ENCODE peak calls at places on chromosome 9, in eight cellular contexts. One of them, this sample, is unnamed.
A peak's percentile ranks its signal among the peaks of the same experiment; 100 is the strongest.

GRCh38 chr9:86983260-86984255 is 36.3 kb upstream of the GAS1 start:
- DNase-seq in mucosa of descending colon: no peak
- DNase-seq in heart right ventricle: no peak
- DNase-seq in tibial artery: no peak
- DNase-seq in heart left ventricle: no peak
- DNase-seq in MM.1S: no peak
- DNase-seq in PC-3: no peak
- DNase-seq in breast epithelium: no peak
- DNase-seq in this sample: peak; percentile 17

GRCh38 chr9:110058304-110058953 is 149.5 kb downstream of the C9orf152 start:
- DNase-seq in mucosa of descending colon: no peak
- DNase-seq in heart right ventricle: peak; percentile 56
- DNase-seq in tibial artery: no peak
- DNase-seq in heart left ventricle: peak; percentile 44
- DNase-seq in MM.1S: peak; percentile 38
- DNase-seq in PC-3: peak; percentile 79
- DNase-seq in breast epithelium: no peak
- DNase-seq in this sample: no peak

GRCh38 chr9:7968642-7969041 is 169.1 kb upstream of the DMAC1 start:
- DNase-seq in mucosa of descending colon: no peak
- DNase-seq in heart right ventricle: no peak
- DNase-seq in tibial artery: no peak
- DNase-seq in heart left ventricle: no peak
- DNase-seq in MM.1S: no peak
- DNase-seq in PC-3: no peak
- DNase-seq in breast epithelium: no peak
- DNase-seq in this sample: no peak

GRCh38 chr9:95741631-95742030 is 133.9 kb upstream of the ERCC6L2 start:
- DNase-seq in mucosa of descending colon: no peak
- DNase-seq in heart right ventricle: no peak
- DNase-seq in tibial artery: no peak
- DNase-seq in heart left ventricle: no peak
- DNase-seq in MM.1S: no peak
- DNase-seq in PC-3: no peak
- DNase-seq in breast epithelium: no peak
- DNase-seq in this sample: no peak

GRCh38 chr9:110580850-110581249 is 1.3 kb upstream of the SVEP1 start:
- DNase-seq in mucosa of descending colon: no peak
- DNase-seq in heart right ventricle: no peak
- DNase-seq in tibial artery: no peak
- DNase-seq in heart left ventricle: no peak
- DNase-seq in MM.1S: no peak
- DNase-seq in PC-3: peak; percentile 68
- DNase-seq in breast epithelium: no peak
- DNase-seq in this sample: no peak

GRCh38 chr9:129059796-129060785 is 20.8 kb upstream of the DOLPP1 start:
- DNase-seq in mucosa of descending colon: no peak
- DNase-seq in heart right ventricle: no peak
- DNase-seq in tibial artery: no peak
- DNase-seq in heart left ventricle: no peak
- DNase-seq in MM.1S: no peak
- DNase-seq in PC-3: no peak
- DNase-seq in breast epithelium: no peak
- DNase-seq in this sample: no peak

GRCh38 chr9:115211413-115212204 is 93.7 kb upstream of the TNC start:
- DNase-seq in mucosa of descending colon: no peak
- DNase-seq in heart right ventricle: no peak
- DNase-seq in tibial artery: no peak
- DNase-seq in heart left ventricle: no peak
- DNase-seq in MM.1S: peak; percentile 91
- DNase-seq in PC-3: no peak
- DNase-seq in breast epithelium: no peak
- DNase-seq in this sample: no peak

GRCh38 chr9:116641292-116642059 is 45.6 kb upstream of the TRIM32 start:
- DNase-seq in mucosa of descending colon: no peak
- DNase-seq in heart right ventricle: no peak
- DNase-seq in tibial artery: no peak
- DNase-seq in heart left ventricle: no peak
- DNase-seq in MM.1S: no peak
- DNase-seq in PC-3: no peak
- DNase-seq in breast epithelium: no peak
- DNase-seq in this sample: no peak

GRCh38 chr9:111926421-111926875 is 29.8 kb downstream of the UGCG start:
- DNase-seq in mucosa of descending colon: peak; percentile 69
- DNase-seq in heart right ventricle: peak; percentile 33
- DNase-seq in tibial artery: peak; percentile 48
- DNase-seq in heart left ventricle: peak; percentile 24
- DNase-seq in MM.1S: peak; percentile 95
- DNase-seq in PC-3: no peak
- DNase-seq in breast epithelium: no peak
- DNase-seq in this sample: peak; percentile 34

GRCh38 chr9:125409217-125409636 is 147.6 kb downstream of the GAPVD1 start:
- DNase-seq in mucosa of descending colon: peak; percentile 31
- DNase-seq in heart right ventricle: no peak
- DNase-seq in tibial artery: no peak
- DNase-seq in heart left ventricle: no peak
- DNase-seq in MM.1S: no peak
- DNase-seq in PC-3: no peak
- DNase-seq in breast epithelium: no peak
- DNase-seq in this sample: no peak

GRCh38 chr9:24035816-24036215 is 209.8 kb upstream of the ELAVL2 start:
- DNase-seq in mucosa of descending colon: no peak
- DNase-seq in heart right ventricle: no peak
- DNase-seq in tibial artery: no peak
- DNase-seq in heart left ventricle: no peak
- DNase-seq in MM.1S: no peak
- DNase-seq in PC-3: no peak
- DNase-seq in breast epithelium: no peak
- DNase-seq in this sample: no peak

GRCh38 chr9:124212381-124213050 is 45.2 kb upstream of the NEK6 start:
- DNase-seq in mucosa of descending colon: no peak
- DNase-seq in heart right ventricle: no peak
- DNase-seq in tibial artery: no peak
- DNase-seq in heart left ventricle: no peak
- DNase-seq in MM.1S: no peak
- DNase-seq in PC-3: peak; percentile 87
- DNase-seq in breast epithelium: peak; percentile 7
- DNase-seq in this sample: no peak

GRCh38 chr9:71629816-71630215 is 138.5 kb downstream of the CEMIP2 start:
- DNase-seq in mucosa of descending colon: no peak
- DNase-seq in heart right ventricle: no peak
- DNase-seq in tibial artery: no peak
- DNase-seq in heart left ventricle: no peak
- DNase-seq in MM.1S: no peak
- DNase-seq in PC-3: no peak
- DNase-seq in breast epithelium: no peak
- DNase-seq in this sample: no peak

GRCh38 chr9:6055213-6055612 is 39.8 kb upstream of the RANBP6 start:
- DNase-seq in mucosa of descending colon: no peak
- DNase-seq in heart right ventricle: peak; percentile 32
- DNase-seq in tibial artery: no peak
- DNase-seq in heart left ventricle: no peak
- DNase-seq in MM.1S: peak; percentile 80
- DNase-seq in PC-3: peak; percentile 90
- DNase-seq in breast epithelium: no peak
- DNase-seq in this sample: no peak

GRCh38 chr9:133735415-133735775 is 2.8 kb downstream of the SARDH start:
- DNase-seq in mucosa of descending colon: no peak
- DNase-seq in heart right ventricle: no peak
- DNase-seq in tibial artery: no peak
- DNase-seq in heart left ventricle: no peak
- DNase-seq in MM.1S: no peak
- DNase-seq in PC-3: no peak
- DNase-seq in breast epithelium: peak; percentile 17
- DNase-seq in this sample: no peak

GRCh38 chr9:134229466-134230091 is 65.2 kb upstream of the RNU6ATAC start:
- DNase-seq in mucosa of descending colon: no peak
- DNase-seq in heart right ventricle: no peak
- DNase-seq in tibial artery: no peak
- DNase-seq in heart left ventricle: no peak
- DNase-seq in MM.1S: no peak
- DNase-seq in PC-3: no peak
- DNase-seq in breast epithelium: no peak
- DNase-seq in this sample: no peak

GRCh38 chr9:25850803-25851202 is 172.6 kb upstream of the TUSC1 start:
- DNase-seq in mucosa of descending colon: no peak
- DNase-seq in heart right ventricle: no peak
- DNase-seq in tibial artery: no peak
- DNase-seq in heart left ventricle: no peak
- DNase-seq in MM.1S: no peak
- DNase-seq in PC-3: no peak
- DNase-seq in breast epithelium: no peak
- DNase-seq in this sample: no peak
- H3K9me3 ChIP-seq in mucosa of descending colon: peaks cover 49% of the 10 kb centered on the region
- H3K9me3 ChIP-seq in heart right ventricle: peaks cover 36% of the 10 kb centered on the region
- H3K9me3 ChIP-seq in tibial artery: peaks cover 6% of the 10 kb centered on the region
- H3K9me3 ChIP-seq in heart left ventricle: peaks cover 22% of the 10 kb centered on the region
- H3K9me3 ChIP-seq in MM.1S: no peaks in the 10 kb centered on the region
- H3K9me3 ChIP-seq in PC-3: no peaks in the 10 kb centered on the region
- H3K9me3 ChIP-seq in breast epithelium: peaks cover 18% of the 10 kb centered on the region
- H3K9me3 ChIP-seq in this sample: peaks cover 44% of the 10 kb centered on the region

DNA sequence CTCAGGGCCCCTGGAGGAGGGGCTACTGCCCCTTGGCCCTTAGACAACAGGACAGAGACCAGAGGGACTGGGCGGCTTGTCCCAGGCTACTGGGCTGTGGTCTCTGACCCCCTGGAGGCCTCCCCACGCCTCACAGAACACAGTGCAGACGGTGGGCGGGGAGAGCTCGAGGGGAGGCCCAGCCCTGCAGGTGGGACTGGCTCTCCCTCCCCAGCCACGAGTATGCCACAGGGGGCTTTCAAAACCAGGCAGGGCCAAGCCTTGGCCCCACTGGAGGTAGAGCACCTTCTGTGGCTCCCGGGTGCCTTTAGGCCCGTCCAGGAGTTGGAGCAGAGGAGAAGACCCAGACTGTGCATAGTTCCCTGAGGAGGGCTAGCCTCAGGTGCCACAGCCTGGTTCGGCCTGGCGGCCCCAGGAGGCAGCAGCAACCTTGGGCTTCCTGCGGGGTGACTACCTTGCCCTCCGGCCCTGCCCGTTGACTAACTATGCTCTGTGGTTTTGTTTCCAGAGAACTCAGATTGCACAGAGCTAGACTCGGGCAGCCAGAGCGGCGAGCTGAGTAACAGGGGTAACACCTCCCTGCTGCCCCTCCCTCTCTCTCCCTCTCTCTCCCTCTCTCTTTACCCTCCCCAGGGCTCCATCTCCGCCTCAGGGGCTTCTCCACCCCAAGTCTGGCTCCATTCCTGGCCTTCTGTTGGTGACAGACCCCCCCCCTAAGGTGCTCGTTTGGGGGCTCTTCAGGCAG is 15.5 kb downstream of the CARD19 start:
- DNase-seq in mucosa of descending colon: peak; percentile 59
- DNase-seq in heart right ventricle: no peak
- DNase-seq in tibial artery: peak; percentile 15
- DNase-seq in heart left ventricle: peak; percentile 6
- DNase-seq in MM.1S: no peak
- DNase-seq in PC-3: peak; percentile 88
- DNase-seq in breast epithelium: peak; percentile 47
- DNase-seq in this sample: peak; percentile 17
- H3K9me3 ChIP-seq in mucosa of descending colon: no peaks in the 10 kb centered on the region
- H3K9me3 ChIP-seq in heart right ventricle: no peaks in the 10 kb centered on the region
- H3K9me3 ChIP-seq in tibial artery: no peaks in the 10 kb centered on the region
- H3K9me3 ChIP-seq in heart left ventricle: no peaks in the 10 kb centered on the region
- H3K9me3 ChIP-seq in MM.1S: no peaks in the 10 kb centered on the region
- H3K9me3 ChIP-seq in PC-3: no peaks in the 10 kb centered on the region
- H3K9me3 ChIP-seq in breast epithelium: no peaks in the 10 kb centered on the region
- H3K9me3 ChIP-seq in this sample: no peaks in the 10 kb centered on the region

DNA sequence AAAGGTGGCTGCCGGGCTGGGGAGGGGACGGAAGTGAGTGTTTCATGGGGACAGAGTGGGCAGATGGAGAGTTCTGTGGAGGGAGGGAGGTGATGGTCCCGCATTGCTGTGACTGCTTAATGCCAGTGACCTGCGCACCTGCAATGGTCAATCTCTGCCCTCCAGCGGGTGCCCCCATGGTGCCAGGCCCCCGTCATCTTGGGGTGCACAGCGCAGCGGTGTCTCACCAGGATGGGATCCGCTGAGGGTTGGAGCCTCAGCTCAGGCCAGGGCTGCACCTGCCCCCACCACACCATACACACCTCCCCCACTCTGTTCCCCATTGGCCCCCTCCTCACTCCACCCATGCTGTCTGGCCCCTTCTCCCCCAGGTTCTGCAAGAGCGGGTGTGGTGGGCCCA is 12.0 kb upstream of the CAMSAP1 start:
- DNase-seq in mucosa of descending colon: no peak
- DNase-seq in heart right ventricle: no peak
- DNase-seq in tibial artery: no peak
- DNase-seq in heart left ventricle: no peak
- DNase-seq in MM.1S: no peak
- DNase-seq in PC-3: no peak
- DNase-seq in breast epithelium: no peak
- DNase-seq in this sample: no peak
- H3K9me3 ChIP-seq in mucosa of descending colon: peaks cover 50% of the 10 kb centered on the region
- H3K9me3 ChIP-seq in heart right ventricle: peaks cover 51% of the 10 kb centered on the region
- H3K9me3 ChIP-seq in tibial artery: peaks cover 54% of the 10 kb centered on the region
- H3K9me3 ChIP-seq in heart left ventricle: peaks cover 49% of the 10 kb centered on the region
- H3K9me3 ChIP-seq in MM.1S: no peaks in the 10 kb centered on the region
- H3K9me3 ChIP-seq in PC-3: no peaks in the 10 kb centered on the region
- H3K9me3 ChIP-seq in breast epithelium: peaks cover 50% of the 10 kb centered on the region
- H3K9me3 ChIP-seq in this sample: peaks cover 52% of the 10 kb centered on the region

GRCh38 chr9:21902112-21902511 is 92.1 kb downstream of the CDKN2A start:
- DNase-seq in mucosa of descending colon: no peak
- DNase-seq in heart right ventricle: no peak
- DNase-seq in tibial artery: no peak
- DNase-seq in heart left ventricle: no peak
- DNase-seq in MM.1S: no peak
- DNase-seq in PC-3: peak; percentile 6
- DNase-seq in breast epithelium: no peak
- DNase-seq in this sample: no peak

GRCh38 chr9:21904776-21905175 is 89.4 kb downstream of the CDKN2A start:
- DNase-seq in mucosa of descending colon: no peak
- DNase-seq in heart right ventricle: no peak
- DNase-seq in tibial artery: no peak
- DNase-seq in heart left ventricle: no peak
- DNase-seq in MM.1S: no peak
- DNase-seq in PC-3: peak; percentile 13
- DNase-seq in breast epithelium: no peak
- DNase-seq in this sample: no peak

GRCh38 chr9:21903380-21903965 is 90.7 kb downstream of the CDKN2A start:
- DNase-seq in mucosa of descending colon: no peak
- DNase-seq in heart right ventricle: no peak
- DNase-seq in tibial artery: no peak
- DNase-seq in heart left ventricle: no peak
- DNase-seq in MM.1S: no peak
- DNase-seq in PC-3: no peak
- DNase-seq in breast epithelium: no peak
- DNase-seq in this sample: no peak

GRCh38 chr9:21904371-21904770 is 89.8 kb downstream of the CDKN2A start:
- DNase-seq in mucosa of descending colon: no peak
- DNase-seq in heart right ventricle: no peak
- DNase-seq in tibial artery: no peak
- DNase-seq in heart left ventricle: no peak
- DNase-seq in MM.1S: no peak
- DNase-seq in PC-3: no peak
- DNase-seq in breast epithelium: no peak
- DNase-seq in this sample: no peak

DNA sequence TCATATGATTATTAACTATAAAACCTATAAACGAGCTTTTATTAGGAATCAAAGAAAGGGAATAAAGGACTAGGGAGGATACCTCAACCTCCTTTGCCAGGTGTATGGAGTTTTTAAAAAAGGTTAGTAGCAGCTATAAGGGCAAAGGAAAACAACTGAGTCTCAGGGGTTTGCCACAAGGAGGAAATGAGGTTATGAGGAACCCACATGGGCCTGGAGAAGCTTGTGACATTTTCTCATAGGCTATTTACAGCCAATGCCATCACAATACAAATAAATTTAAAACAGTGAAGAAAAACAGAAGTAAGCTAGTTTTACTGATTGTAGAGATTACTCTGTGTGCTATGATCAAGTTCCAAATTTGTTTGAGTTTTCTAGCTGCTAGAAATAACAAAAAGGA is 92.7 kb downstream of the CDKN2A start:
- DNase-seq in mucosa of descending colon: no peak
- DNase-seq in heart right ventricle: no peak
- DNase-seq in tibial artery: no peak
- DNase-seq in heart left ventricle: no peak
- DNase-seq in MM.1S: no peak
- DNase-seq in PC-3: no peak
- DNase-seq in breast epithelium: no peak
- DNase-seq in this sample: no peak
- H3K9me3 ChIP-seq in mucosa of descending colon: peaks cover 33% of the 10 kb centered on the region
- H3K9me3 ChIP-seq in heart right ventricle: peaks cover 45% of the 10 kb centered on the region
- H3K9me3 ChIP-seq in tibial artery: peaks cover 71% of the 10 kb centered on the region
- H3K9me3 ChIP-seq in heart left ventricle: peaks cover 38% of the 10 kb centered on the region
- H3K9me3 ChIP-seq in MM.1S: no peaks in the 10 kb centered on the region
- H3K9me3 ChIP-seq in PC-3: no peaks in the 10 kb centered on the region
- H3K9me3 ChIP-seq in breast epithelium: peaks cover 53% of the 10 kb centered on the region
- H3K9me3 ChIP-seq in this sample: peaks cover 67% of the 10 kb centered on the region